ENCODE peak calls at places on chromosome 19, in five cellular contexts. L, K, I, G and F are unnamed samples.

GRCh38 chr19:43471091-43471490 is 5.7 kb upstream of the LYPD3 start:
- DNase-seq in K (no peak), I (no peak), L (no peak), G (no peak), F (no peak)

GRCh38 chr19:4063369-4064072 is 3.2 kb downstream of the ZBTB7A start:
- DNase-seq in G (no peak), I (no peak), L (no peak), K (no peak), F (no peak)

GRCh38 chr19:43789029-43789428 is 8.3 kb upstream of the KCNN4 start:
- DNase-seq in K (no peak), I (no peak), G (no peak), L (no peak), F (no peak)

GRCh38 chr19:4911786-4912672 is 2.7 kb downstream of the UHRF1 start:
- DNase-seq in L (peak; percentile 63), G (peak; percentile 43), I (peak; percentile 100), K (no peak), F (peak; percentile 80)

GRCh38 chr19:29785955-29786589 is 25.7 kb upstream of the CCNE1 start:
- DNase-seq in K (no peak), I (no peak), L (no peak), G (no peak), F (peak; percentile 77)

GRCh38 chr19:38015216-38015615 is 108.2 kb downstream of the SIPA1L3 start:
- DNase-seq in K (no peak), I (no peak), L (no peak), G (no peak), F (no peak)

GRCh38 chr19:34662919-34663318 is 14.0 kb downstream of the SCGB2B2 start:
- DNase-seq in I (peak; percentile 48), K (no peak), G (no peak), L (no peak), F (peak; percentile 19)

GRCh38 chr19:5321851-5322681 is 18.5 kb downstream of the PTPRS start:
- DNase-seq in I (no peak), L (no peak), G (peak; percentile 72), K (peak; percentile 72), F (no peak)

GRCh38 chr19:49080392-49080791 is 4.9 kb upstream of the SNRNP70 start:
- DNase-seq in G (no peak), L (no peak), K (no peak), I (no peak), F (no peak)

GRCh38 chr19:16076958-16077611 is 790 bp downstream of the TPM4 start:
- DNase-seq in L (peak; percentile 36), K (no peak), G (peak; percentile 27), I (no peak), F (peak; percentile 65)

GRCh38 chr19:33514885-33515485 is 6.6 kb downstream of the PEPD start:
- DNase-seq in K (no peak), G (no peak), I (no peak), L (no peak), F (no peak)

GRCh38 chr19:7910321-7911161 is 4.1 kb upstream of the TGFBR3L start:
- DNase-seq in G (no peak), L (no peak), K (no peak), I (no peak), F (no peak)

GRCh38 chr19:41588497-41589209 is 12.7 kb downstream of the CEACAM21 start:
- DNase-seq in G (no peak), L (no peak), K (no peak), I (peak; percentile 9), F (no peak)

GRCh38 chr19:4851551-4852290 is 15.7 kb downstream of the PLIN3 start:
- DNase-seq in K (no peak), I (no peak), G (peak; percentile 60), L (peak; percentile 45), F (peak; percentile 94)

GRCh38 chr19:2042485-2043268 is 8.4 kb downstream of the MKNK2 start:
- DNase-seq in L (no peak), I (no peak), G (no peak), K (no peak), F (no peak)

GRCh38 chr19:39093761-39094160 is 9.6 kb downstream of the ACP7 start:
- DNase-seq in K (no peak), L (no peak), I (no peak), G (no peak), F (no peak)

GRCh38 chr19:28140201-28140600 is 1072.8 kb downstream of the UQCRFS1 start:
- DNase-seq in I (no peak), G (no peak), L (no peak), K (no peak), F (no peak)

GRCh38 chr19:37931941-37932655 is 25.1 kb downstream of the SIPA1L3 start:
- DNase-seq in G (peak; percentile 54), L (peak; percentile 17), I (no peak), K (no peak), F (peak; percentile 70)

GRCh38 chr19:17095141-17095919 is 19.8 kb downstream of the MYO9B start:
- DNase-seq in K (no peak), L (no peak), I (no peak), G (no peak), F (no peak)

GRCh38 chr19:36169084-36169760 is 17.0 kb upstream of the COX7A1 start:
- DNase-seq in G (no peak), K (no peak), L (no peak), I (no peak), F (no peak)

GRCh38 chr19:46288896-46289588 is 7.8 kb upstream of the HIF3A start:
- DNase-seq in I (peak; percentile 88), G (no peak), K (no peak), L (no peak), F (no peak)

GRCh38 chr19:262125-262524 is 29.1 kb downstream of the PLPP2 start:
- DNase-seq in G (no peak), L (no peak), I (no peak), K (no peak), F (no peak)

GRCh38 chr19:33273881-33274662 is 28.3 kb downstream of the CEBPA start:
- DNase-seq in K (no peak), G (no peak), L (no peak), I (peak; percentile 78), F (no peak)

GRCh38 chr19:46718157-46718933 is 1.4 kb upstream of the PRKD2 start:
- DNase-seq in L (no peak), I (no peak), G (peak; percentile 74), K (peak; percentile 69), F (no peak)

GRCh38 chr19:8965887-8966286 is 44.3 kb downstream of the MUC16 start:
- DNase-seq in I (no peak), G (no peak), K (no peak), L (no peak), F (no peak)

GRCh38 chr19:55441319-55441691 is 1.8 kb downstream of the SHISA7 start:
- DNase-seq in K (no peak), G (peak; percentile 44), L (no peak), I (no peak), F (no peak)

GRCh38 chr19:15318241-15318691 is 14.1 kb downstream of the BRD4 start:
- DNase-seq in L (no peak), I (no peak), G (peak; percentile 44), K (peak; percentile 48), F (no peak)

GRCh38 chr19:3370728-3371591 is 4.6 kb downstream of the NFIC start:
- DNase-seq in G (no peak), I (no peak), L (no peak), K (no peak), F (no peak)

GRCh38 chr19:43476606-43477005 is 11.2 kb upstream of the LYPD3 start:
- DNase-seq in K (no peak), I (peak; percentile 52), G (no peak), L (no peak), F (no peak)

GRCh38 chr19:13079542-13079986 is 23.1 kb downstream of the LYL1 start:
- DNase-seq in L (no peak), G (no peak), K (no peak), I (peak; percentile 83), F (no peak)

GRCh38 chr19:37980419-37980975 is 73.5 kb downstream of the SIPA1L3 start:
- DNase-seq in I (no peak), L (no peak), G (no peak), K (no peak), F (no peak)

GRCh38 chr19:48676487-48676886 is 3.7 kb upstream of the NTN5 start:
- DNase-seq in I (no peak), G (no peak), K (no peak), L (no peak), F (no peak)